ENCODE peak calls at places on chromosome 22, in four cellular contexts. T is H1, Z is HepG2, H is K562. Q is an unnamed sample.

GRCh38 chr22:23256986-23257888 is 76.9 kb downstream of the BCR start:
- DNase-seq in H (peak), Z (no peak), T (no peak), Q (no peak)

GRCh38 chr22:31646186-31647019 is 15.6 kb downstream of the PISD start:
- DNase-seq in Z (peak), T (no peak), H (no peak), Q (no peak)

GRCh38 chr22:35212020-35212419 is 45.3 kb upstream of the HMGXB4 start:
- DNase-seq in H (peak), Z (no peak), T (no peak), Q (no peak)

GRCh38 chr22:39239561-39240423 is 5.0 kb downstream of the PDGFB start:
- DNase-seq in H (no peak), Z (no peak), T (no peak), Q (no peak)

GRCh38 chr22:31776231-31776630 is 22.4 kb downstream of the DEPDC5 start:
- DNase-seq in H (no peak), T (no peak), Z (no peak), Q (no peak)

GRCh38 chr22:45460288-45461109 is 42.2 kb upstream of the FBLN1 start:
- DNase-seq in H (no peak), Z (no peak), T (no peak), Q (no peak)

GRCh38 chr22:41587347-41587723 is 2.3 kb downstream of the PMM1 start:
- DNase-seq in Z (no peak), T (no peak), H (no peak), Q (no peak)

GRCh38 chr22:19568337-19569311 is 44.4 kb upstream of the CLDN5 start:
- DNase-seq in H (no peak), Z (no peak), T (no peak), Q (no peak)

GRCh38 chr22:39967996-39968968 is 8.1 kb downstream of the TMA7B start:
- DNase-seq in Z (no peak), T (no peak), H (no peak), Q (no peak)

GRCh38 chr22:42837556-42837955 is 19.5 kb downstream of the ARFGAP3 start:
- DNase-seq in Z (no peak), H (no peak), T (no peak), Q (no peak)

GRCh38 chr22:19503869-19504268 is 20.3 kb downstream of the CLDN5 start:
- DNase-seq in H (peak), Z (no peak), T (no peak), Q (no peak)

GRCh38 chr22:31102441-31103081 is 4.8 kb downstream of the SELENOM start:
- DNase-seq in H (no peak), Z (peak), T (no peak), Q (no peak)

GRCh38 chr22:48586799-48587185 is 1240.9 kb downstream of the BRD1 start:
- DNase-seq in H (no peak), Z (no peak), T (no peak), Q (no peak)

GRCh38 chr22:19429950-19430889 is 1.3 kb downstream of the HIRA start:
- DNase-seq in T (no peak), Z (peak), H (peak), Q (no peak)

GRCh38 chr22:27687984-27688545 is 113.5 kb downstream of the MN1 start:
- DNase-seq in H (no peak), Z (peak), T (no peak), Q (no peak)

GRCh38 chr22:35361001-35361551 is 19.8 kb upstream of the HMOX1 start:
- DNase-seq in T (no peak), Z (no peak), H (no peak), Q (no peak)

GRCh38 chr22:30245985-30246901 is at the start of gene LIF:
- DNase-seq in Z (no peak), T (no peak), H (peak), Q (no peak)

DNA sequence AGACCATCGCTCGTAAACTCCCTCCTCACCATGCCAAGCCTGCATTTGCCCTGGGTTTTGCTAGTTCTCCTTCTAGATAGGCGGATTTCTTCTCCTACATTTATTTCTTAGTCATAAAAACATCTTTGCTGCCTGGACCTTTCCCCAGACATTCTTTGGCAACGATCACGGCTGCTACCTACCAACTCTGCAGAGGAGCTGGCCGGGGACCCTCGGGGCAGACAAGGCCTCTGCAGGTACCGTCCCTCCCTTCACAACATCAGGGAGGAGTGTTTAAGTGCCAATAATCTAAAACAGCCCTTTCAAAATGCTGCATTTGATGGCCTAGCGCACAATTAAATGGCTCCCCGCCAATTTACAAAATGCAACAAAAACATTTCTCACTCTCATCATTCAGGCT is 34.4 kb downstream of the BRD1 start:
- DNase-seq in T (no peak), H (no peak), Z (no peak), Q (no peak)
- TF ChIP-seq CBX5 in T (no peak), H (no peak), Z (no peak), Q (no peak)

GRCh38 chr22:25061134-25061533 is 108.6 kb downstream of the KIAA1671 start:
- DNase-seq in Z (no peak), H (no peak), T (no peak), Q (no peak)

GRCh38 chr22:25060522-25061071 is 108.1 kb downstream of the KIAA1671 start:
- DNase-seq in H (peak), Z (no peak), T (no peak), Q (no peak)

GRCh38 chr22:25054943-25055511 is 102.5 kb downstream of the KIAA1671 start:
- DNase-seq in Z (no peak), T (no peak), H (no peak), Q (no peak)

GRCh38 chr22:25059438-25059837 is 106.9 kb downstream of the KIAA1671 start:
- DNase-seq in Z (no peak), T (no peak), H (no peak), Q (no peak)

GRCh38 chr22:25057013-25057881 is 104.7 kb downstream of the KIAA1671 start:
- DNase-seq in T (peak), H (peak), Z (peak), Q (no peak)
- TF ChIP-seq CBX5 in T (no peak), H (no peak), Z (no peak), Q (no peak)

DNA sequence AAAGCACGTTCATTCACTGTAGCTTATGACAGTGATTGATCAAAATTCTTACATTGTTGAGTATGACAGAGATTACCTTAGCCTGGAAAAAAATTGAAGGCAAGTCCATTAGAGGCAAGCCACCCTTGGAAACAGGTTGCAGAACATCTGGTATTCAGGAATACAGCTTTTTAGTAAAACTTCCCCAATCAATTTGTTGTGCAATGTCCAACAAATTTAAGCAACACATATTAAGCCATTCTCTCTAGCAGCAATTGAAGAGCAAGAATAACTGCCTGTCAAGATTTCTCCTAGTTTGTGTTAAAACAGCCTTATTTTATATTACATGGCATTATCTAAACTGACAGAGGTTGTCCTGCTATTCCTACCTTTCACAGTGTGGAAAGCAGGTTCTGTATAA is 37.0 kb downstream of the BCL2L13 start:
- DNase-seq in H (no peak), Z (no peak), T (no peak), Q (no peak)
- TF ChIP-seq CBX5 in H (no peak), Z (no peak), T (no peak), Q (no peak)

GRCh38 chr22:46575915-46576555 is 38.6 kb upstream of the CELSR1 start:
- DNase-seq in H (no peak), Z (no peak), T (no peak), Q (no peak)

GRCh38 chr22:46578824-46579561 is 41.2 kb upstream of the GRAMD4 start:
- DNase-seq in Z (peak), T (no peak), H (no peak), Q (no peak)

GRCh38 chr22:46578251-46578823 is 40.9 kb upstream of the CELSR1 start:
- DNase-seq in Z (no peak), T (no peak), H (no peak), Q (no peak)

GRCh38 chr22:46576556-46577351 is 39.3 kb upstream of the CELSR1 start:
- DNase-seq in T (no peak), Z (no peak), H (peak), Q (no peak)

GRCh38 chr22:46577361-46578249 is 40.2 kb upstream of the CELSR1 start:
- DNase-seq in H (peak), Z (no peak), T (no peak), Q (no peak)
- TF ChIP-seq CBX5 in H (no peak), Z (no peak), T (no peak), Q (no peak)

GRCh38 chr22:37130031-37130430 is 19.7 kb downstream of the IL2RB start:
- DNase-seq in H (no peak), T (no peak), Z (no peak), Q (no peak)
- TF ChIP-seq CBX5 in H (no peak), T (no peak), Z (no peak), Q (no peak)

GRCh38 chr22:29115682-29116313 is 43.0 kb downstream of the KREMEN1 start:
- DNase-seq in Z (peak), H (no peak), T (no peak), Q (no peak)
- TF ChIP-seq CBX5 in Z (no peak), H (no peak), T (no peak), Q (no peak)

GRCh38 chr22:36863281-36863680 is 2.5 kb downstream of the NCF4 start:
- DNase-seq in T (no peak), Z (no peak), H (no peak), Q (no peak)

GRCh38 chr22:36863979-36864378 is 3.2 kb downstream of the NCF4 start:
- DNase-seq in H (no peak), Z (no peak), T (no peak), Q (no peak)

GRCh38 chr22:36864454-36865215 is 3.8 kb downstream of the NCF4 start:
- DNase-seq in H (no peak), Z (no peak), T (no peak), Q (no peak)

GRCh38 chr22:36867695-36868094 is 6.9 kb downstream of the NCF4 start:
- DNase-seq in T (no peak), H (no peak), Z (no peak), Q (no peak)

DNA sequence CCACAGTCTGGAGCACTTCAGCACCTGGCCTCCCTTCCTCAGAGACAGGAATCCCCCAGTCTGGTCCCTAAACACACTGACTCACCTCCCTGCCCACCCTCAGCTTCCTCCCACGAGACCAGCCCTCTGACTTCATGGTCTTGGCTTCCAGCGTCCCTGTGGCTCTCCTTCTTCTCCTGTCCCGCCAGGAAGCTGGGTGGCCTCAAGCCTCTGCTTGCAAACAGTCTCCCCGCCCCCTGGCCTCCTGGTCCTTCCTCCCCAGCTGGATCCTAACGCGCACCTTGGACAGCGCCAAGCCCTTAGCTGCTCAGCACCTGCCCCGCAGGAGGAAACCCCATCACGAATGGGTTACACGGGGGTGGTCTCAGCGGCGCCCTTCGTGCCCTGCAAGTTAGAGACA is 4.5 kb downstream of the NCF4 start:
- DNase-seq in Z (no peak), H (no peak), T (no peak), Q (no peak)
- TF ChIP-seq CBX5 in Z (no peak), H (no peak), T (no peak), Q (no peak)